ENCODE peak calls at places on chromosomes 3 and 15, in four cellular contexts. Y, E, D and S are unnamed samples.

GRCh38 chr3:107283948-107284347 is 93.3 kb upstream of the CCDC54 start:
- DNase-seq in E (no peak), Y (no peak), D (no peak), S (no peak)

GRCh38 chr15:90903733-90904536 is 833 bp downstream of the MAN2A2 start:
- DNase-seq in Y (no peak), D (peak), E (peak), S (no peak)

GRCh38 chr3:9074079-9074478 is 110.8 kb upstream of the RAD18 start:
- DNase-seq in E (no peak), D (no peak), Y (no peak), S (no peak)

GRCh38 chr15:82093774-82094211 is 48.0 kb upstream of the MEX3B start:
- DNase-seq in D (peak), E (peak), Y (no peak), S (peak)

GRCh38 chr3:10419637-10420232 is 85.7 kb downstream of the ATP2B2 start:
- DNase-seq in D (peak), Y (no peak), E (no peak), S (no peak)

GRCh38 chr3:186220886-186221285 is 112.0 kb upstream of the ETV5 start:
- DNase-seq in D (no peak), Y (no peak), E (no peak), S (no peak)

GRCh38 chr3:140748903-140749302 is 71.0 kb downstream of the TRIM42 start:
- DNase-seq in D (no peak), E (no peak), Y (no peak), S (no peak)

GRCh38 chr15:25136119-25136518 is 181.3 kb downstream of the SNRPN start:
- DNase-seq in D (peak), E (peak), Y (no peak), S (no peak)

GRCh38 chr3:45957606-45958005 is 14.3 kb downstream of the CXCR6 start:
- DNase-seq in Y (no peak), E (no peak), D (no peak), S (no peak)

GRCh38 chr15:25439456-25439836 is 622 bp upstream of the UBE3A start:
- DNase-seq in D (peak), E (peak), Y (peak), S (no peak)

GRCh38 chr3:196502775-196503181 is 790 bp downstream of the RNF168 start:
- DNase-seq in E (peak), Y (no peak), D (peak), S (peak)

GRCh38 chr3:180294282-180295027 is 257.7 kb upstream of the PEX5L start:
- DNase-seq in D (no peak), E (no peak), Y (no peak), S (no peak)

GRCh38 chr15:88987951-88988671 is 74.9 kb upstream of the MFGE8 start:
- DNase-seq in D (peak), Y (no peak), E (no peak), S (no peak)

GRCh38 chr15:52257734-52258062 is 37.9 kb downstream of the MYO5C start:
- DNase-seq in E (no peak), Y (no peak), D (no peak), S (no peak)

GRCh38 chr3:27368831-27369607 is at the start of gene NEK10:
- DNase-seq in Y (peak), D (peak), E (peak), S (no peak)

GRCh38 chr3:189049458-189050231 is 122.1 kb upstream of the TPRG1 start:
- DNase-seq in E (no peak), Y (no peak), D (no peak), S (no peak)

GRCh38 chr3:134407247-134407640 is 33.0 kb upstream of the AMOTL2 start:
- DNase-seq in Y (no peak), E (no peak), D (no peak), S (no peak)

GRCh38 chr15:40415226-40415625 is 9.6 kb downstream of the IVD start:
- DNase-seq in E (no peak), Y (no peak), D (no peak), S (no peak)

DNA sequence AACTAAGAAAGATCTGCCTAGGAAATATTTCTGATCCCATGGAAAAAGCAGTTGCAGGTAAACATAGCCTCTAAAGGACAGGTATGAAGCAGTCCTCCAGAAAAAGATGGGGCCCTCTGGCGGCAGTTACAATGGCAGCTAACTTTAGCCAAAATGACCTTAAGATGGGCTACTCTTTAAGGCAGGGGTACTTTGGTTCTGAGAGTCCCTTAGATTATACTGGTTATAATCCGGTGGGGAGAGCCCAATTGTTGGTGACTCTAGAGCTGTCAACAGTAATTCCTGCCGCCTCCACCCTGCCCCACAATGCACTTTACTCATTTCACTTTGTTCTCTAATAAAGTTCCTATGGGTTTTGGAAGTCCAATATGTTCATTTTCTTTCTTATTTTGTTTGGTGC is 412.8 kb upstream of the WNT5A start:
- DNase-seq in D (peak), E (peak), Y (no peak), S (no peak)
- TF ChIP-seq CTCF in D (no peak), E (peak), Y (peak), S (peak)

DNA sequence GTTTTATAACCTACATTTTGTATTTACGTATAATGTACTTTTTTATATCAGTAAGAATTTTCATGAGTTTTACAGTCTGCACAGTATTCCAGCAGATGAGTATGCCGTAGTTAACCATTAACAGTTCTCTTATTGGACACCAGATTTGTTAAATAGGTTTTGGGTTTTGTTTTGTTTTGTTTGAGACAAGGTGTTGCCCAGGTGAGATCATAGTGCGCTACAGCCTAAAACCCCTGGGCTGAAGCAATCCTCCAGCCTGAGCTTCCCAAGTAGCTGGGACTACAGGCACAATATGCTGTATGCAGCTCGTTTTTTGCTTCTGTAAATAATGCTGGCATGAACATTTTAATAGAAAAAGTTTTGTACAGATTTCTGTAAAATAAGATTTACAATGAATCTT is 88.6 kb upstream of the CHD2 start:
- DNase-seq in E (peak), Y (no peak), D (no peak), S (no peak)
- TF ChIP-seq TCF7L2 in E (no peak), Y (no peak), D (no peak), S (no peak)

DNA sequence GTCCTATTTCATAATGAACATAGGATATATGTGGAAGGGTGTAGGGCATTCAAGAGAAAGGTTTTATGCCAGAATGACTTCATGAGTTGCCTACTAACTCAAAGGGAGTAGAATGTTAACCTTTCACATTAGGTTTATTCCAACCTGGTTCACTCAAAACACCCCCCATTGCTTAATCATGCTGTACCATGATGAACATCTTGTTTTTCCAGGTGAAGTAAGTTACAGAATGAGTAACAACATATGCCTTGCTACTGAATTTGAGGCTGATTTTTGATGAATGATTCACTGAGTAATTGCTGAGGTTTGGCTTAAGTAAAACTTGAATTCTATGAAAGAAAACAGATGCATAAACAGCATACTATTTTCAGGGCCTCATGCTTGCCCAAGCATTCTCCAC is 5.9 kb upstream of the CLDN16 start:
- DNase-seq in Y (no peak), D (no peak), E (no peak), S (no peak)
- TF ChIP-seq CTCF in Y (no peak), D (no peak), E (no peak), S (no peak)

GRCh38 chr3:50339485-50340196 is 995 bp downstream of the RASSF1 start:
- DNase-seq in D (no peak), Y (no peak), E (no peak), S (no peak)
- TF ChIP-seq TCF7L2 in D (no peak), Y (no peak), E (no peak), S (no peak)